ENCODE peak calls at places on chromosomes 4 and X, in ten cellular contexts. One of them, this sample, is unnamed.

GRCh38 chr4:152989554-152989970 is 53.4 kb downstream of the FHDC1 start:
- DNase-seq in PC-3: no peak
- DNase-seq in uterus: no peak
- DNase-seq in left ventricle myocardium inferior: no peak
- DNase-seq in suprapubic skin: no peak
- DNase-seq in lower lobe of right lung: no peak
- DNase-seq in sigmoid colon: no peak
- DNase-seq in body of pancreas: no peak
- DNase-seq in adrenal gland: no peak
- DNase-seq in heart left ventricle: no peak
- DNase-seq in this sample: no peak

GRCh38 chr4:105058177-105058812 is 88.4 kb upstream of the TET2 start:
- DNase-seq in suprapubic skin: no peak
- DNase-seq in lower lobe of right lung: no peak
- DNase-seq in sigmoid colon: no peak
- DNase-seq in body of pancreas: no peak
- DNase-seq in heart left ventricle: no peak
- DNase-seq in uterus: no peak
- DNase-seq in left ventricle myocardium inferior: no peak
- DNase-seq in PC-3: peak; percentile 75
- DNase-seq in adrenal gland: no peak
- DNase-seq in this sample: no peak

GRCh38 chr4:61397174-61397573 is 197.0 kb downstream of the ADGRL3 start:
- DNase-seq in body of pancreas: no peak
- DNase-seq in uterus: no peak
- DNase-seq in lower lobe of right lung: no peak
- DNase-seq in adrenal gland: no peak
- DNase-seq in heart left ventricle: no peak
- DNase-seq in PC-3: no peak
- DNase-seq in left ventricle myocardium inferior: no peak
- DNase-seq in suprapubic skin: no peak
- DNase-seq in sigmoid colon: no peak
- DNase-seq in this sample: no peak

GRCh38 chr4:17189322-17189721 is 290.9 kb upstream of the LDB2 start:
- DNase-seq in body of pancreas: peak; percentile 4
- DNase-seq in adrenal gland: no peak
- DNase-seq in PC-3: no peak
- DNase-seq in sigmoid colon: no peak
- DNase-seq in lower lobe of right lung: no peak
- DNase-seq in left ventricle myocardium inferior: no peak
- DNase-seq in uterus: peak; percentile 41
- DNase-seq in suprapubic skin: no peak
- DNase-seq in heart left ventricle: no peak
- DNase-seq in this sample: no peak

GRCh38 chr4:137644201-137644600 is 111.9 kb upstream of the PCDH18 start:
- DNase-seq in PC-3: peak; percentile 9
- DNase-seq in left ventricle myocardium inferior: no peak
- DNase-seq in body of pancreas: no peak
- DNase-seq in uterus: no peak
- DNase-seq in sigmoid colon: no peak
- DNase-seq in adrenal gland: no peak
- DNase-seq in heart left ventricle: no peak
- DNase-seq in lower lobe of right lung: no peak
- DNase-seq in suprapubic skin: no peak
- DNase-seq in this sample: no peak

GRCh38 chrX:87518504-87518903 is 902 bp downstream of the KLHL4 start:
- DNase-seq in uterus: no peak
- DNase-seq in sigmoid colon: no peak
- DNase-seq in body of pancreas: no peak
- DNase-seq in lower lobe of right lung: no peak
- DNase-seq in heart left ventricle: no peak
- DNase-seq in suprapubic skin: no peak
- DNase-seq in PC-3: peak; percentile 33
- DNase-seq in adrenal gland: no peak
- DNase-seq in left ventricle myocardium inferior: no peak
- DNase-seq in this sample: no peak

GRCh38 chr4:182144621-182145359 is 98.4 kb upstream of the TENM3 start:
- DNase-seq in lower lobe of right lung: no peak
- DNase-seq in sigmoid colon: no peak
- DNase-seq in left ventricle myocardium inferior: no peak
- DNase-seq in suprapubic skin: no peak
- DNase-seq in body of pancreas: no peak
- DNase-seq in heart left ventricle: no peak
- DNase-seq in adrenal gland: peak; percentile 15
- DNase-seq in uterus: peak; percentile 18
- DNase-seq in PC-3: no peak
- DNase-seq in this sample: peak; percentile 30

GRCh38 chr4:158850371-158850770 is 81.5 kb downstream of the FNIP2 start:
- DNase-seq in left ventricle myocardium inferior: no peak
- DNase-seq in lower lobe of right lung: no peak
- DNase-seq in PC-3: no peak
- DNase-seq in heart left ventricle: no peak
- DNase-seq in suprapubic skin: no peak
- DNase-seq in uterus: no peak
- DNase-seq in sigmoid colon: no peak
- DNase-seq in adrenal gland: no peak
- DNase-seq in body of pancreas: no peak
- DNase-seq in this sample: no peak

GRCh38 chr4:26590639-26591038 is 6.8 kb downstream of the TBC1D19 start:
- DNase-seq in sigmoid colon: no peak
- DNase-seq in adrenal gland: no peak
- DNase-seq in suprapubic skin: no peak
- DNase-seq in left ventricle myocardium inferior: no peak
- DNase-seq in PC-3: peak; percentile 59
- DNase-seq in uterus: no peak
- DNase-seq in body of pancreas: no peak
- DNase-seq in lower lobe of right lung: no peak
- DNase-seq in heart left ventricle: no peak
- DNase-seq in this sample: no peak

GRCh38 chr4:154578919-154579318 is 11.6 kb downstream of the FGA start:
- DNase-seq in lower lobe of right lung: no peak
- DNase-seq in sigmoid colon: no peak
- DNase-seq in suprapubic skin: no peak
- DNase-seq in uterus: no peak
- DNase-seq in heart left ventricle: no peak
- DNase-seq in adrenal gland: no peak
- DNase-seq in body of pancreas: no peak
- DNase-seq in left ventricle myocardium inferior: no peak
- DNase-seq in PC-3: peak; percentile 45
- DNase-seq in this sample: no peak

GRCh38 chrX:133726211-133726630 is 259.2 kb downstream of the GPC3 start:
- DNase-seq in left ventricle myocardium inferior: no peak
- DNase-seq in heart left ventricle: no peak
- DNase-seq in body of pancreas: no peak
- DNase-seq in suprapubic skin: no peak
- DNase-seq in PC-3: peak; percentile 93
- DNase-seq in adrenal gland: no peak
- DNase-seq in sigmoid colon: no peak
- DNase-seq in uterus: no peak
- DNase-seq in lower lobe of right lung: no peak
- DNase-seq in this sample: no peak

GRCh38 chrX:3066555-3066954 is 25.3 kb downstream of the ARSF start:
- DNase-seq in heart left ventricle: peak; percentile 33
- DNase-seq in uterus: no peak
- DNase-seq in sigmoid colon: no peak
- DNase-seq in body of pancreas: peak; percentile 76
- DNase-seq in PC-3: no peak
- DNase-seq in lower lobe of right lung: no peak
- DNase-seq in adrenal gland: peak; percentile 15
- DNase-seq in left ventricle myocardium inferior: no peak
- DNase-seq in suprapubic skin: no peak
- DNase-seq in this sample: peak; percentile 38

GRCh38 chr4:44016582-44017421 is 431.8 kb downstream of the KCTD8 start:
- DNase-seq in adrenal gland: no peak
- DNase-seq in lower lobe of right lung: no peak
- DNase-seq in uterus: no peak
- DNase-seq in body of pancreas: no peak
- DNase-seq in left ventricle myocardium inferior: no peak
- DNase-seq in PC-3: no peak
- DNase-seq in suprapubic skin: no peak
- DNase-seq in sigmoid colon: no peak
- DNase-seq in heart left ventricle: no peak
- DNase-seq in this sample: no peak

GRCh38 chrX:72568406-72569092 is 4.1 kb downstream of the HDAC8 start:
- DNase-seq in uterus: no peak
- DNase-seq in adrenal gland: peak; percentile 62
- DNase-seq in PC-3: peak; percentile 83
- DNase-seq in heart left ventricle: no peak
- DNase-seq in body of pancreas: no peak
- DNase-seq in left ventricle myocardium inferior: no peak
- DNase-seq in suprapubic skin: no peak
- DNase-seq in sigmoid colon: no peak
- DNase-seq in lower lobe of right lung: no peak
- DNase-seq in this sample: no peak

GRCh38 chr4:137909910-137910309 is 332.2 kb downstream of the SLC7A11 start:
- DNase-seq in heart left ventricle: no peak
- DNase-seq in uterus: peak; percentile 17
- DNase-seq in lower lobe of right lung: no peak
- DNase-seq in PC-3: no peak
- DNase-seq in adrenal gland: peak; percentile 14
- DNase-seq in left ventricle myocardium inferior: no peak
- DNase-seq in sigmoid colon: no peak
- DNase-seq in body of pancreas: peak; percentile 16
- DNase-seq in suprapubic skin: no peak
- DNase-seq in this sample: no peak

DNA sequence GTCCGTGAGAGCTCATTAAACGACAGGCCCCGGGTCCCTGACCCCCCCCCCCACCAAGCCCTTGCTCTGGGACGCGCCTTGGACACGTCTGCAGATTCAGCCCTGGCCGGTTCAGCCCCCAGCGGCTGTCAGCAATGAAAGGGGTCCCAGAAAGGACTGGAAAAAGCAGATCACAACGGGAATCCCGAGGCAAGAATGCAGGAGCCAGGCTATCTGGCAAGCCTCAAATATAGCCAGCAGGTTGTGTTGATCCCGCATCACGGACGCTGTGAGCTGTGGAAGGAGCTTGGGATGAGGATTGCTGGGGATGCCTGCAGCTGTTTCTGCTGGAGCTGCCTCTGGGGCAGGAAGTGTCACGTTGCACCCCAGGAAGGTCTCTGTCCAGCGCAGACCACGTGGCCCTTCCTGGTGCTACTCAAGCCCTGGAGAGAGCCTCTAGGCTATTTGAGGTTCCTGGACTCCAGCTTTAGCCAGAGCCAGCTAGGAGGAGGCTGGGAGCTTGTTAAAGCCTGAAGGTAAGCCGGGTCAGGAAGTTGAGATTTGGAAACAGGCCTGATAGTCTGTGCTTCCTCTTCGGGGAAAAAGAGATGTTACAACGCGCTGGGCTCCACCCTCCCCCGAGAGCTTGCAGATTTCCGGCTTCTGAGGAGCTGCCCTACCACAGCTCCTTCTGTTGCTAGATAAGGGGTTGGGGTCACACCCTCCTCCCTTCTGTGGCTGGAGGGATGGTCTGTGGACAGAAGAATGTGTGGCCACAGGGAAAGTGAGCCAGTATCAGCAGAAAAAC is 19.3 kb upstream of the CSF2RA start:
- DNase-seq in sigmoid colon: peak; percentile 76
- DNase-seq in uterus: peak; percentile 16
- DNase-seq in adrenal gland: peak; percentile 30
- DNase-seq in left ventricle myocardium inferior: peak; percentile 63
- DNase-seq in PC-3: peak; percentile 29
- DNase-seq in heart left ventricle: peak; percentile 64
- DNase-seq in suprapubic skin: no peak
- DNase-seq in body of pancreas: peak; percentile 62
- DNase-seq in lower lobe of right lung: peak; percentile 79
- DNase-seq in this sample: peak; percentile 28
- H3K4me3 ChIP-seq in sigmoid colon: peak overlapping the region; percentile 4
- H3K4me3 ChIP-seq in uterus: no peak overlapping the region
- H3K4me3 ChIP-seq in adrenal gland: no peak overlapping the region
- H3K4me3 ChIP-seq in left ventricle myocardium inferior: peak overlapping the region; percentile 49
- H3K4me3 ChIP-seq in PC-3: no peak overlapping the region
- H3K4me3 ChIP-seq in heart left ventricle: no peak overlapping the region
- H3K4me3 ChIP-seq in suprapubic skin: peak overlapping the region; percentile 21
- H3K4me3 ChIP-seq in body of pancreas: no peak overlapping the region
- H3K4me3 ChIP-seq in lower lobe of right lung: peak overlapping the region; percentile 27
- H3K4me3 ChIP-seq in this sample: peak overlapping the region; percentile 26

DNA sequence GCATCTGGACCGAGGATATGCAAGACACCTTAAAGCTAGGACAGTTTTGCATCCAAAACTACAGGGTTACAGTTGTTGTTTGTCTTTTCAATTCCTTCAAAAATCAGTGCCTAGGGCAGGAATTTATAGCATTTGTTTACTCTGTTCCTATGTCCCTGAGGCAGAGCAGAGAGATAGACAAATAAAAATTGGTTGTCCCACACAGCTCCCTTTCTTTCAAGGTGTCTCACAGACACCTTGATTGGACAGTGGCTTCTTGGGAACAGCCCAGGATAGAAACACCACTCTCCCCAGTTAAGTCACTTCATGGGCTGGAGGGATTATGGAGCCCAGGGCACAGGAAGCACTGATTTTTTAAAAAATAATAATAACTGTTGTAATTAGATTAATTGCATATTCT is 8.0 kb downstream of the MAGEB17 start:
- DNase-seq in body of pancreas: no peak
- DNase-seq in left ventricle myocardium inferior: no peak
- DNase-seq in uterus: no peak
- DNase-seq in sigmoid colon: no peak
- DNase-seq in suprapubic skin: no peak
- DNase-seq in heart left ventricle: no peak
- DNase-seq in adrenal gland: no peak
- DNase-seq in lower lobe of right lung: no peak
- DNase-seq in PC-3: no peak
- DNase-seq in this sample: no peak
- H3K27me3 ChIP-seq in body of pancreas: no peaks in the 10 kb centered on the region
- H3K27me3 ChIP-seq in left ventricle myocardium inferior: no peaks in the 10 kb centered on the region
- H3K27me3 ChIP-seq in uterus: no peaks in the 10 kb centered on the region
- H3K27me3 ChIP-seq in sigmoid colon: no peaks in the 10 kb centered on the region
- H3K27me3 ChIP-seq in suprapubic skin: no peaks in the 10 kb centered on the region
- H3K27me3 ChIP-seq in heart left ventricle: no peaks in the 10 kb centered on the region
- H3K27me3 ChIP-seq in adrenal gland: peaks cover 4% of the 10 kb centered on the region
- H3K27me3 ChIP-seq in lower lobe of right lung: no peaks in the 10 kb centered on the region
- H3K27me3 ChIP-seq in PC-3: no peaks in the 10 kb centered on the region
- H3K27me3 ChIP-seq in this sample: peaks cover 31% of the 10 kb centered on the region

DNA sequence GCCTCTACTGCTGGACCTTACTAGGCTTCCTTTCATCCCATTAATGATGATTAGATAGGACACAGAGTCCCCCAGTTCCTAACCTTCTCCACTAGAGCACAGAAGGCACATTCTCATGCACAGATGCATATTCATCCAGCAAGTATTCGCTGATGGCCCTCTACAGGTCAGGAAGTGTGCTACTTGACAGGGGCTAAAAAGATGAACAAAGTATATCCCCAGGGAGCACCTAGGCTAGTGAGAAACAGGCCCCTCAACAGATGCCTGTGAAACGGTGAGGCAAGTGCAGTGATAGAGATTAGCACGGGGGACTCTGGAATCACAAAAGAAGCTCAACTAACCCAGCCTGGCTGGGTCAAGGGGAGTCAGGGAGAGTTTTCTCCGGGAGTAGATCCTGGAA is 95.8 kb downstream of the MGST2 start:
- DNase-seq in left ventricle myocardium inferior: no peak
- DNase-seq in body of pancreas: no peak
- DNase-seq in suprapubic skin: no peak
- DNase-seq in adrenal gland: no peak
- DNase-seq in uterus: no peak
- DNase-seq in heart left ventricle: no peak
- DNase-seq in PC-3: peak; percentile 37
- DNase-seq in lower lobe of right lung: no peak
- DNase-seq in sigmoid colon: no peak
- DNase-seq in this sample: peak; percentile 77
- TF ChIP-seq CTCF in left ventricle myocardium inferior: peak; percentile 57
- TF ChIP-seq CTCF in body of pancreas: peak; percentile 38
- TF ChIP-seq CTCF in suprapubic skin: no peak
- TF ChIP-seq CTCF in adrenal gland: peak; percentile 19
- TF ChIP-seq CTCF in uterus: no peak
- TF ChIP-seq CTCF in heart left ventricle: peak; percentile 53
- TF ChIP-seq CTCF in PC-3: peak; percentile 46
- TF ChIP-seq CTCF in lower lobe of right lung: peak; percentile 28
- TF ChIP-seq CTCF in sigmoid colon: no peak
- TF ChIP-seq CTCF in this sample: peak; percentile 82

GRCh38 chr4:24924309-24924781 is 11.5 kb upstream of the CCDC149 start:
- DNase-seq in heart left ventricle: no peak
- DNase-seq in suprapubic skin: no peak
- DNase-seq in PC-3: no peak
- DNase-seq in sigmoid colon: no peak
- DNase-seq in left ventricle myocardium inferior: no peak
- DNase-seq in lower lobe of right lung: no peak
- DNase-seq in uterus: no peak
- DNase-seq in adrenal gland: no peak
- DNase-seq in body of pancreas: peak; percentile 42
- DNase-seq in this sample: no peak
- H3K4me3 ChIP-seq in heart left ventricle: no peak overlapping the region
- H3K4me3 ChIP-seq in suprapubic skin: no peak overlapping the region
- H3K4me3 ChIP-seq in PC-3: no peak overlapping the region
- H3K4me3 ChIP-seq in sigmoid colon: no peak overlapping the region
- H3K4me3 ChIP-seq in left ventricle myocardium inferior: no peak overlapping the region
- H3K4me3 ChIP-seq in lower lobe of right lung: no peak overlapping the region
- H3K4me3 ChIP-seq in uterus: no peak overlapping the region
- H3K4me3 ChIP-seq in adrenal gland: no peak overlapping the region
- H3K4me3 ChIP-seq in body of pancreas: no peak overlapping the region
- H3K4me3 ChIP-seq in this sample: no peak overlapping the region